ENCODE peak calls at places on chromosomes 5 and 9, in nine cellular contexts. G is esophagus squamous epithelium; Z is ovary; X is NCI-H82; Q is stimulated activated CD8-positive, alpha-beta memory T cell treated with anti-CD3 and anti-CD28 coated beads, Interleukin-12 subunit alpha, Interleukin-12 subunit beta, amount 100 ng/mL, for 1 hour; K is fibroblast of the conjunctiva; P is fibroblast of the aortic adventitia; N is esophagus muscularis mucosa; O is SHP77. D is an unnamed sample.

GRCh38 chr9:33458444-33458843 is 11.1 kb upstream of the AQP3 start:
- DNase-seq in G (no peak), Z (no peak), X (peak), Q (peak), K (no peak), P (no peak), N (no peak), O (no peak), D (peak)

GRCh38 chr9:2599896-2600295 is 21.7 kb upstream of the VLDLR start:
- DNase-seq in G (no peak), Z (no peak), X (no peak), Q (no peak), K (no peak), P (peak), N (no peak), O (no peak), D (no peak)

GRCh38 chr9:112569186-112569585 is 82.6 kb downstream of the KIAA1958 start:
- DNase-seq in G (no peak), Z (no peak), X (no peak), Q (no peak), K (peak), P (peak), N (no peak), O (no peak), D (no peak)

GRCh38 chr9:93052791-93053540 is 5.5 kb upstream of the SUSD3 start:
- DNase-seq in G (no peak), Z (peak), X (peak), Q (no peak), K (no peak), P (no peak), N (no peak), O (no peak), D (no peak)

GRCh38 chr9:100352201-100352726 is 478 bp downstream of the TEX10 start:
- DNase-seq in G (no peak), Z (peak), X (peak), Q (no peak), K (no peak), P (peak), N (no peak), O (no peak), D (no peak)

GRCh38 chr9:112443200-112443599 is 43.4 kb upstream of the KIAA1958 start:
- DNase-seq in G (no peak), Z (peak), X (peak), Q (no peak), K (peak), P (peak), N (no peak), O (no peak), D (no peak)

GRCh38 chr5:61623401-61624069 is 291.5 kb downstream of the ZSWIM6 start:
- DNase-seq in G (no peak), Z (no peak), X (peak), Q (no peak), K (no peak), P (no peak), N (no peak), O (no peak), D (no peak)

GRCh38 chr5:73391441-73391871 is 57.1 kb downstream of the FOXD1 start:
- DNase-seq in G (no peak), Z (no peak), X (no peak), Q (no peak), K (no peak), P (peak), N (no peak), O (no peak), D (no peak)

GRCh38 chr9:128218518-128219389 is 15.6 kb downstream of the DNM1 start:
- DNase-seq in G (peak), Z (peak), X (peak), Q (peak), K (peak), P (peak), N (peak), O (no peak), D (peak)

D was measured in HCT116.